ENCODE peak calls at places on chromosomes 2 and 18, in five cellular contexts. U is EL, C is NCI-H69, R is AG08395, W is Kasumi-1. Q is an unnamed sample.

GRCh38 chr2:195696012-195696411 is 39.0 kb downstream of the SLC39A10 start:
- DNase-seq in W (no peak), R (no peak), C (no peak), U (no peak), Q (no peak)

GRCh38 chr2:98508690-98509054 is 64.0 kb downstream of the INPP4A start:
- DNase-seq in C (no peak), U (no peak), W (peak), R (no peak), Q (peak)

GRCh38 chr2:184520441-184520840 is 77.9 kb upstream of the ZNF804A start:
- DNase-seq in U (no peak), W (no peak), R (no peak), C (no peak), Q (no peak)

GRCh38 chr2:144356402-144356801 is 163.5 kb downstream of the ZEB2 start:
- DNase-seq in C (no peak), U (no peak), W (no peak), R (no peak), Q (no peak)

GRCh38 chr18:7482342-7482741 is 84.8 kb upstream of the PTPRM start:
- DNase-seq in U (peak), C (no peak), W (no peak), R (no peak), Q (no peak)

GRCh38 chr2:26479131-26479970 is 1.4 kb upstream of the OTOF start:
- DNase-seq in U (no peak), W (no peak), C (no peak), R (no peak), Q (no peak)

GRCh38 chr2:174683392-174683759 is 80.9 kb downstream of the CHRNA1 start:
- DNase-seq in R (peak), W (peak), U (peak), C (peak), Q (peak)

GRCh38 chr2:236592821-236593220 is 23.2 kb downstream of the ACKR3 start:
- DNase-seq in C (no peak), W (no peak), U (no peak), R (no peak), Q (no peak)

GRCh38 chr2:145984541-145984940 is 1464.6 kb upstream of the ZEB2 start:
- DNase-seq in R (no peak), C (peak), W (no peak), U (peak), Q (no peak)

GRCh38 chr18:433960-434359 is 66.5 kb downstream of the COLEC12 start:
- DNase-seq in R (no peak), W (no peak), C (no peak), U (peak), Q (no peak)

GRCh38 chr2:141923657-141924056 is 207.2 kb downstream of the LRP1B start:
- DNase-seq in C (no peak), W (no peak), R (peak), U (peak), Q (no peak)

Q was measured in GDM1.